ENCODE peak calls at places on chromosome 22, in seven cellular contexts. One of them, this sample, is unnamed.

GRCh38 chr22:39559456-39560105 is 11.0 kb upstream of the CACNA1I start:
- DNase-seq in NCI-H2107: no peak
- DNase-seq in central memory CD8-positive, alpha-beta T cell: no peak
- DNase-seq in cardiac septum: no peak
- DNase-seq in gastrocnemius medialis: no peak
- DNase-seq in stimulated activated CD8-positive, alpha-beta memory T cell treated with anti-CD3 and anti-CD28 coated beads, Interleukin-4, amount 100 ng/mL, for 1 hour: no peak
- DNase-seq in stromal cell of bone marrow: no peak
- DNase-seq in this sample: peak

GRCh38 chr22:39353346-39353745 is 3.6 kb downstream of the SYNGR1 start:
- DNase-seq in NCI-H2107: no peak
- DNase-seq in central memory CD8-positive, alpha-beta T cell: no peak
- DNase-seq in cardiac septum: no peak
- DNase-seq in gastrocnemius medialis: no peak
- DNase-seq in stimulated activated CD8-positive, alpha-beta memory T cell treated with anti-CD3 and anti-CD28 coated beads, Interleukin-4, amount 100 ng/mL, for 1 hour: no peak
- DNase-seq in stromal cell of bone marrow: no peak
- DNase-seq in this sample: no peak

GRCh38 chr22:35894937-35895708 is 133.5 kb downstream of the RBFOX2 start:
- DNase-seq in NCI-H2107: no peak
- DNase-seq in central memory CD8-positive, alpha-beta T cell: no peak
- DNase-seq in cardiac septum: no peak
- DNase-seq in gastrocnemius medialis: peak
- DNase-seq in stimulated activated CD8-positive, alpha-beta memory T cell treated with anti-CD3 and anti-CD28 coated beads, Interleukin-4, amount 100 ng/mL, for 1 hour: no peak
- DNase-seq in stromal cell of bone marrow: peak
- DNase-seq in this sample: no peak

GRCh38 chr22:46147471-46148267 is 2.7 kb upstream of the PPARA start:
- DNase-seq in NCI-H2107: no peak
- DNase-seq in central memory CD8-positive, alpha-beta T cell: no peak
- DNase-seq in cardiac septum: peak
- DNase-seq in gastrocnemius medialis: peak
- DNase-seq in stimulated activated CD8-positive, alpha-beta memory T cell treated with anti-CD3 and anti-CD28 coated beads, Interleukin-4, amount 100 ng/mL, for 1 hour: no peak
- DNase-seq in stromal cell of bone marrow: no peak
- DNase-seq in this sample: no peak

GRCh38 chr22:30566125-30566524 is 8.3 kb downstream of the GAL3ST1 start:
- DNase-seq in NCI-H2107: no peak
- DNase-seq in central memory CD8-positive, alpha-beta T cell: no peak
- DNase-seq in cardiac septum: no peak
- DNase-seq in gastrocnemius medialis: no peak
- DNase-seq in stimulated activated CD8-positive, alpha-beta memory T cell treated with anti-CD3 and anti-CD28 coated beads, Interleukin-4, amount 100 ng/mL, for 1 hour: no peak
- DNase-seq in stromal cell of bone marrow: no peak
- DNase-seq in this sample: no peak

GRCh38 chr22:28810839-28811491 is 10.6 kb upstream of the XBP1 start:
- DNase-seq in NCI-H2107: no peak
- DNase-seq in central memory CD8-positive, alpha-beta T cell: peak
- DNase-seq in cardiac septum: no peak
- DNase-seq in gastrocnemius medialis: no peak
- DNase-seq in stimulated activated CD8-positive, alpha-beta memory T cell treated with anti-CD3 and anti-CD28 coated beads, Interleukin-4, amount 100 ng/mL, for 1 hour: no peak
- DNase-seq in stromal cell of bone marrow: no peak
- DNase-seq in this sample: no peak

GRCh38 chr22:47063071-47063509 is 300.6 kb downstream of the TBC1D22A start:
- DNase-seq in NCI-H2107: no peak
- DNase-seq in central memory CD8-positive, alpha-beta T cell: no peak
- DNase-seq in cardiac septum: peak
- DNase-seq in gastrocnemius medialis: no peak
- DNase-seq in stimulated activated CD8-positive, alpha-beta memory T cell treated with anti-CD3 and anti-CD28 coated beads, Interleukin-4, amount 100 ng/mL, for 1 hour: no peak
- DNase-seq in stromal cell of bone marrow: no peak
- DNase-seq in this sample: no peak

GRCh38 chr22:50723991-50724390 is 14.0 kb upstream of the ACR start:
- DNase-seq in NCI-H2107: no peak
- DNase-seq in central memory CD8-positive, alpha-beta T cell: no peak
- DNase-seq in cardiac septum: no peak
- DNase-seq in gastrocnemius medialis: no peak
- DNase-seq in stimulated activated CD8-positive, alpha-beta memory T cell treated with anti-CD3 and anti-CD28 coated beads, Interleukin-4, amount 100 ng/mL, for 1 hour: no peak
- DNase-seq in stromal cell of bone marrow: no peak
- DNase-seq in this sample: no peak

GRCh38 chr22:36253523-36254490 is 874 bp downstream of the APOL1 start:
- DNase-seq in NCI-H2107: no peak
- DNase-seq in central memory CD8-positive, alpha-beta T cell: no peak
- DNase-seq in cardiac septum: no peak
- DNase-seq in gastrocnemius medialis: no peak
- DNase-seq in stimulated activated CD8-positive, alpha-beta memory T cell treated with anti-CD3 and anti-CD28 coated beads, Interleukin-4, amount 100 ng/mL, for 1 hour: no peak
- DNase-seq in stromal cell of bone marrow: peak
- DNase-seq in this sample: no peak

GRCh38 chr22:38162881-38163843 is 18.5 kb downstream of the PLA2G6 start:
- DNase-seq in NCI-H2107: no peak
- DNase-seq in central memory CD8-positive, alpha-beta T cell: no peak
- DNase-seq in cardiac septum: peak
- DNase-seq in gastrocnemius medialis: no peak
- DNase-seq in stimulated activated CD8-positive, alpha-beta memory T cell treated with anti-CD3 and anti-CD28 coated beads, Interleukin-4, amount 100 ng/mL, for 1 hour: no peak
- DNase-seq in stromal cell of bone marrow: no peak
- DNase-seq in this sample: no peak

GRCh38 chr22:41052661-41053490 is 39.5 kb upstream of the EP300 start:
- DNase-seq in NCI-H2107: no peak
- DNase-seq in central memory CD8-positive, alpha-beta T cell: no peak
- DNase-seq in cardiac septum: no peak
- DNase-seq in gastrocnemius medialis: no peak
- DNase-seq in stimulated activated CD8-positive, alpha-beta memory T cell treated with anti-CD3 and anti-CD28 coated beads, Interleukin-4, amount 100 ng/mL, for 1 hour: no peak
- DNase-seq in stromal cell of bone marrow: no peak
- DNase-seq in this sample: no peak

GRCh38 chr22:47082505-47082904 is 320.1 kb downstream of the TBC1D22A start:
- DNase-seq in NCI-H2107: no peak
- DNase-seq in central memory CD8-positive, alpha-beta T cell: no peak
- DNase-seq in cardiac septum: no peak
- DNase-seq in gastrocnemius medialis: no peak
- DNase-seq in stimulated activated CD8-positive, alpha-beta memory T cell treated with anti-CD3 and anti-CD28 coated beads, Interleukin-4, amount 100 ng/mL, for 1 hour: no peak
- DNase-seq in stromal cell of bone marrow: no peak
- DNase-seq in this sample: no peak

GRCh38 chr22:44658371-44658953 is 43.5 kb upstream of the PRR5 start:
- DNase-seq in NCI-H2107: no peak
- DNase-seq in central memory CD8-positive, alpha-beta T cell: no peak
- DNase-seq in cardiac septum: no peak
- DNase-seq in gastrocnemius medialis: peak
- DNase-seq in stimulated activated CD8-positive, alpha-beta memory T cell treated with anti-CD3 and anti-CD28 coated beads, Interleukin-4, amount 100 ng/mL, for 1 hour: no peak
- DNase-seq in stromal cell of bone marrow: peak
- DNase-seq in this sample: no peak

GRCh38 chr22:27978875-27979274 is 59.8 kb upstream of the PITPNB start:
- DNase-seq in NCI-H2107: no peak
- DNase-seq in central memory CD8-positive, alpha-beta T cell: no peak
- DNase-seq in cardiac septum: no peak
- DNase-seq in gastrocnemius medialis: no peak
- DNase-seq in stimulated activated CD8-positive, alpha-beta memory T cell treated with anti-CD3 and anti-CD28 coated beads, Interleukin-4, amount 100 ng/mL, for 1 hour: no peak
- DNase-seq in stromal cell of bone marrow: no peak
- DNase-seq in this sample: no peak

GRCh38 chr22:23301591-23301990 is 121.3 kb downstream of the BCR start:
- DNase-seq in NCI-H2107: no peak
- DNase-seq in central memory CD8-positive, alpha-beta T cell: no peak
- DNase-seq in cardiac septum: no peak
- DNase-seq in gastrocnemius medialis: no peak
- DNase-seq in stimulated activated CD8-positive, alpha-beta memory T cell treated with anti-CD3 and anti-CD28 coated beads, Interleukin-4, amount 100 ng/mL, for 1 hour: no peak
- DNase-seq in stromal cell of bone marrow: no peak
- DNase-seq in this sample: no peak

GRCh38 chr22:45159652-45160462 is 3.9 kb upstream of the NUP50 start:
- DNase-seq in NCI-H2107: no peak
- DNase-seq in central memory CD8-positive, alpha-beta T cell: no peak
- DNase-seq in cardiac septum: no peak
- DNase-seq in gastrocnemius medialis: no peak
- DNase-seq in stimulated activated CD8-positive, alpha-beta memory T cell treated with anti-CD3 and anti-CD28 coated beads, Interleukin-4, amount 100 ng/mL, for 1 hour: no peak
- DNase-seq in stromal cell of bone marrow: no peak
- DNase-seq in this sample: peak

GRCh38 chr22:25208743-25209505 is 9.3 kb downstream of the CRYBB3 start:
- DNase-seq in NCI-H2107: no peak
- DNase-seq in central memory CD8-positive, alpha-beta T cell: no peak
- DNase-seq in cardiac septum: no peak
- DNase-seq in gastrocnemius medialis: no peak
- DNase-seq in stimulated activated CD8-positive, alpha-beta memory T cell treated with anti-CD3 and anti-CD28 coated beads, Interleukin-4, amount 100 ng/mL, for 1 hour: no peak
- DNase-seq in stromal cell of bone marrow: no peak
- DNase-seq in this sample: peak

GRCh38 chr22:38255697-38256096 is 17.1 kb downstream of the TMEM184B start:
- DNase-seq in NCI-H2107: no peak
- DNase-seq in central memory CD8-positive, alpha-beta T cell: no peak
- DNase-seq in cardiac septum: no peak
- DNase-seq in gastrocnemius medialis: no peak
- DNase-seq in stimulated activated CD8-positive, alpha-beta memory T cell treated with anti-CD3 and anti-CD28 coated beads, Interleukin-4, amount 100 ng/mL, for 1 hour: no peak
- DNase-seq in stromal cell of bone marrow: no peak
- DNase-seq in this sample: no peak

GRCh38 chr22:35399678-35400334 is at the start of gene MCM5:
- DNase-seq in NCI-H2107: peak
- DNase-seq in central memory CD8-positive, alpha-beta T cell: peak
- DNase-seq in cardiac septum: peak
- DNase-seq in gastrocnemius medialis: peak
- DNase-seq in stimulated activated CD8-positive, alpha-beta memory T cell treated with anti-CD3 and anti-CD28 coated beads, Interleukin-4, amount 100 ng/mL, for 1 hour: peak
- DNase-seq in stromal cell of bone marrow: peak
- DNase-seq in this sample: peak

GRCh38 chr22:50136431-50137047 is 34.0 kb upstream of the PANX2 start:
- DNase-seq in NCI-H2107: no peak
- DNase-seq in central memory CD8-positive, alpha-beta T cell: no peak
- DNase-seq in cardiac septum: no peak
- DNase-seq in gastrocnemius medialis: no peak
- DNase-seq in stimulated activated CD8-positive, alpha-beta memory T cell treated with anti-CD3 and anti-CD28 coated beads, Interleukin-4, amount 100 ng/mL, for 1 hour: no peak
- DNase-seq in stromal cell of bone marrow: no peak
- DNase-seq in this sample: no peak

GRCh38 chr22:24401824-24402434 is 25.5 kb upstream of the ADORA2A start:
- DNase-seq in NCI-H2107: no peak
- DNase-seq in central memory CD8-positive, alpha-beta T cell: no peak
- DNase-seq in cardiac septum: no peak
- DNase-seq in gastrocnemius medialis: peak
- DNase-seq in stimulated activated CD8-positive, alpha-beta memory T cell treated with anti-CD3 and anti-CD28 coated beads, Interleukin-4, amount 100 ng/mL, for 1 hour: no peak
- DNase-seq in stromal cell of bone marrow: no peak
- DNase-seq in this sample: no peak

GRCh38 chr22:38519453-38520250 is 13.5 kb upstream of the DDX17 start:
- DNase-seq in NCI-H2107: no peak
- DNase-seq in central memory CD8-positive, alpha-beta T cell: no peak
- DNase-seq in cardiac septum: no peak
- DNase-seq in gastrocnemius medialis: no peak
- DNase-seq in stimulated activated CD8-positive, alpha-beta memory T cell treated with anti-CD3 and anti-CD28 coated beads, Interleukin-4, amount 100 ng/mL, for 1 hour: no peak
- DNase-seq in stromal cell of bone marrow: no peak
- DNase-seq in this sample: no peak

GRCh38 chr22:45496451-45496941 is 6.2 kb upstream of the FBLN1 start:
- DNase-seq in NCI-H2107: no peak
- DNase-seq in central memory CD8-positive, alpha-beta T cell: no peak
- DNase-seq in cardiac septum: no peak
- DNase-seq in gastrocnemius medialis: no peak
- DNase-seq in stimulated activated CD8-positive, alpha-beta memory T cell treated with anti-CD3 and anti-CD28 coated beads, Interleukin-4, amount 100 ng/mL, for 1 hour: no peak
- DNase-seq in stromal cell of bone marrow: no peak
- DNase-seq in this sample: no peak

GRCh38 chr22:22508274-22509176 is at the start of gene ZNF280B:
- DNase-seq in NCI-H2107: peak
- DNase-seq in central memory CD8-positive, alpha-beta T cell: peak
- DNase-seq in cardiac septum: peak
- DNase-seq in gastrocnemius medialis: peak
- DNase-seq in stimulated activated CD8-positive, alpha-beta memory T cell treated with anti-CD3 and anti-CD28 coated beads, Interleukin-4, amount 100 ng/mL, for 1 hour: peak
- DNase-seq in stromal cell of bone marrow: peak
- DNase-seq in this sample: peak

GRCh38 chr22:48511211-48511610 is 1316.5 kb downstream of the BRD1 start:
- DNase-seq in NCI-H2107: no peak
- DNase-seq in central memory CD8-positive, alpha-beta T cell: no peak
- DNase-seq in cardiac septum: no peak
- DNase-seq in gastrocnemius medialis: no peak
- DNase-seq in stimulated activated CD8-positive, alpha-beta memory T cell treated with anti-CD3 and anti-CD28 coated beads, Interleukin-4, amount 100 ng/mL, for 1 hour: no peak
- DNase-seq in stromal cell of bone marrow: no peak
- DNase-seq in this sample: peak

GRCh38 chr22:21710156-21710555 is 25.4 kb downstream of the YPEL1 start:
- DNase-seq in NCI-H2107: no peak
- DNase-seq in central memory CD8-positive, alpha-beta T cell: no peak
- DNase-seq in cardiac septum: no peak
- DNase-seq in gastrocnemius medialis: no peak
- DNase-seq in stimulated activated CD8-positive, alpha-beta memory T cell treated with anti-CD3 and anti-CD28 coated beads, Interleukin-4, amount 100 ng/mL, for 1 hour: no peak
- DNase-seq in stromal cell of bone marrow: no peak
- DNase-seq in this sample: no peak

GRCh38 chr22:20015971-20016733 is 471 bp downstream of the ARVCF start:
- DNase-seq in NCI-H2107: no peak
- DNase-seq in central memory CD8-positive, alpha-beta T cell: no peak
- DNase-seq in cardiac septum: no peak
- DNase-seq in gastrocnemius medialis: no peak
- DNase-seq in stimulated activated CD8-positive, alpha-beta memory T cell treated with anti-CD3 and anti-CD28 coated beads, Interleukin-4, amount 100 ng/mL, for 1 hour: no peak
- DNase-seq in stromal cell of bone marrow: no peak
- DNase-seq in this sample: peak

GRCh38 chr22:22721681-22722309 is 77.4 kb downstream of the GGTLC2 start:
- DNase-seq in NCI-H2107: no peak
- DNase-seq in central memory CD8-positive, alpha-beta T cell: no peak
- DNase-seq in cardiac septum: no peak
- DNase-seq in gastrocnemius medialis: no peak
- DNase-seq in stimulated activated CD8-positive, alpha-beta memory T cell treated with anti-CD3 and anti-CD28 coated beads, Interleukin-4, amount 100 ng/mL, for 1 hour: peak
- DNase-seq in stromal cell of bone marrow: peak
- DNase-seq in this sample: no peak

GRCh38 chr22:29093980-29094379 is 21.1 kb downstream of the KREMEN1 start:
- DNase-seq in NCI-H2107: no peak
- DNase-seq in central memory CD8-positive, alpha-beta T cell: no peak
- DNase-seq in cardiac septum: no peak
- DNase-seq in gastrocnemius medialis: no peak
- DNase-seq in stimulated activated CD8-positive, alpha-beta memory T cell treated with anti-CD3 and anti-CD28 coated beads, Interleukin-4, amount 100 ng/mL, for 1 hour: no peak
- DNase-seq in stromal cell of bone marrow: peak
- DNase-seq in this sample: no peak

GRCh38 chr22:37752189-37753061 is 55.3 kb upstream of the GCAT start:
- DNase-seq in NCI-H2107: no peak
- DNase-seq in central memory CD8-positive, alpha-beta T cell: no peak
- DNase-seq in cardiac septum: peak
- DNase-seq in gastrocnemius medialis: peak
- DNase-seq in stimulated activated CD8-positive, alpha-beta memory T cell treated with anti-CD3 and anti-CD28 coated beads, Interleukin-4, amount 100 ng/mL, for 1 hour: no peak
- DNase-seq in stromal cell of bone marrow: peak
- DNase-seq in this sample: peak